ENCODE peak calls at places on chromosomes 7 and 10, in ten cellular contexts. One of them, this sample, is unnamed.

GRCh38 chr7:47474937-47475879 is 106.7 kb downstream of the TNS3 start:
- DNase-seq in activated CD4-positive, alpha-beta T cell treated with anti-CD3 and anti-CD28 coated beads, Interleukin-2, amount 50 U/mL, for 48 hours: peak
- DNase-seq in type B pancreatic cell: no peak
- DNase-seq in CD4-positive, alpha-beta memory T cell: no peak
- DNase-seq in Peyer's patch: peak
- DNase-seq in non-pigmented ciliary epithelial cell: peak
- DNase-seq in ELF-1: peak
- DNase-seq in M059J: peak
- DNase-seq in A172: peak
- DNase-seq in activated T-cell treated with anti-CD3 and anti-CD28 coated beads, Interleukin-2, amount 50 U/mL, for 72 hours: peak
- DNase-seq in this sample: peak

GRCh38 chr10:66215005-66215404 is 710.8 kb upstream of the LRRTM3 start:
- DNase-seq in activated CD4-positive, alpha-beta T cell treated with anti-CD3 and anti-CD28 coated beads, Interleukin-2, amount 50 U/mL, for 48 hours: peak
- DNase-seq in type B pancreatic cell: no peak
- DNase-seq in CD4-positive, alpha-beta memory T cell: no peak
- DNase-seq in Peyer's patch: no peak
- DNase-seq in non-pigmented ciliary epithelial cell: no peak
- DNase-seq in ELF-1: no peak
- DNase-seq in M059J: no peak
- DNase-seq in A172: no peak
- DNase-seq in activated T-cell treated with anti-CD3 and anti-CD28 coated beads, Interleukin-2, amount 50 U/mL, for 72 hours: no peak
- DNase-seq in this sample: no peak

GRCh38 chr10:5543628-5544027 is 18.9 kb downstream of the CALML3 start:
- DNase-seq in activated CD4-positive, alpha-beta T cell treated with anti-CD3 and anti-CD28 coated beads, Interleukin-2, amount 50 U/mL, for 48 hours: no peak
- DNase-seq in type B pancreatic cell: no peak
- DNase-seq in CD4-positive, alpha-beta memory T cell: no peak
- DNase-seq in Peyer's patch: no peak
- DNase-seq in non-pigmented ciliary epithelial cell: no peak
- DNase-seq in ELF-1: no peak
- DNase-seq in M059J: no peak
- DNase-seq in A172: no peak
- DNase-seq in activated T-cell treated with anti-CD3 and anti-CD28 coated beads, Interleukin-2, amount 50 U/mL, for 72 hours: no peak
- DNase-seq in this sample: no peak

GRCh38 chr10:77406764-77407430 is 230.7 kb downstream of the KCNMA1 start:
- DNase-seq in activated CD4-positive, alpha-beta T cell treated with anti-CD3 and anti-CD28 coated beads, Interleukin-2, amount 50 U/mL, for 48 hours: no peak
- DNase-seq in type B pancreatic cell: no peak
- DNase-seq in CD4-positive, alpha-beta memory T cell: no peak
- DNase-seq in Peyer's patch: no peak
- DNase-seq in non-pigmented ciliary epithelial cell: no peak
- DNase-seq in ELF-1: no peak
- DNase-seq in M059J: peak
- DNase-seq in A172: no peak
- DNase-seq in activated T-cell treated with anti-CD3 and anti-CD28 coated beads, Interleukin-2, amount 50 U/mL, for 72 hours: no peak
- DNase-seq in this sample: no peak

GRCh38 chr10:78706986-78707500 is 361.7 kb upstream of the ZMIZ1 start:
- DNase-seq in activated CD4-positive, alpha-beta T cell treated with anti-CD3 and anti-CD28 coated beads, Interleukin-2, amount 50 U/mL, for 48 hours: peak
- DNase-seq in type B pancreatic cell: no peak
- DNase-seq in CD4-positive, alpha-beta memory T cell: no peak
- DNase-seq in Peyer's patch: no peak
- DNase-seq in non-pigmented ciliary epithelial cell: no peak
- DNase-seq in ELF-1: no peak
- DNase-seq in M059J: no peak
- DNase-seq in A172: no peak
- DNase-seq in activated T-cell treated with anti-CD3 and anti-CD28 coated beads, Interleukin-2, amount 50 U/mL, for 72 hours: no peak
- DNase-seq in this sample: no peak

GRCh38 chr7:105209870-105210269 is 178.9 kb downstream of the SRPK2 start:
- DNase-seq in activated CD4-positive, alpha-beta T cell treated with anti-CD3 and anti-CD28 coated beads, Interleukin-2, amount 50 U/mL, for 48 hours: no peak
- DNase-seq in type B pancreatic cell: no peak
- DNase-seq in CD4-positive, alpha-beta memory T cell: peak
- DNase-seq in Peyer's patch: no peak
- DNase-seq in non-pigmented ciliary epithelial cell: no peak
- DNase-seq in ELF-1: no peak
- DNase-seq in M059J: no peak
- DNase-seq in A172: no peak
- DNase-seq in activated T-cell treated with anti-CD3 and anti-CD28 coated beads, Interleukin-2, amount 50 U/mL, for 72 hours: no peak
- DNase-seq in this sample: no peak

GRCh38 chr7:106346678-106347217 is 62.0 kb upstream of the NAMPT start:
- DNase-seq in activated CD4-positive, alpha-beta T cell treated with anti-CD3 and anti-CD28 coated beads, Interleukin-2, amount 50 U/mL, for 48 hours: no peak
- DNase-seq in type B pancreatic cell: no peak
- DNase-seq in CD4-positive, alpha-beta memory T cell: peak
- DNase-seq in Peyer's patch: no peak
- DNase-seq in non-pigmented ciliary epithelial cell: peak
- DNase-seq in ELF-1: no peak
- DNase-seq in M059J: peak
- DNase-seq in A172: peak
- DNase-seq in activated T-cell treated with anti-CD3 and anti-CD28 coated beads, Interleukin-2, amount 50 U/mL, for 72 hours: peak
- DNase-seq in this sample: peak

GRCh38 chr7:96720843-96721242 is 11.2 kb upstream of the SEM1 start:
- DNase-seq in activated CD4-positive, alpha-beta T cell treated with anti-CD3 and anti-CD28 coated beads, Interleukin-2, amount 50 U/mL, for 48 hours: no peak
- DNase-seq in type B pancreatic cell: no peak
- DNase-seq in CD4-positive, alpha-beta memory T cell: no peak
- DNase-seq in Peyer's patch: no peak
- DNase-seq in non-pigmented ciliary epithelial cell: no peak
- DNase-seq in ELF-1: no peak
- DNase-seq in M059J: peak
- DNase-seq in A172: no peak
- DNase-seq in activated T-cell treated with anti-CD3 and anti-CD28 coated beads, Interleukin-2, amount 50 U/mL, for 72 hours: no peak
- DNase-seq in this sample: no peak

GRCh38 chr10:43361532-43362190 is 9.8 kb upstream of the FXYD4 start:
- DNase-seq in activated CD4-positive, alpha-beta T cell treated with anti-CD3 and anti-CD28 coated beads, Interleukin-2, amount 50 U/mL, for 48 hours: peak
- DNase-seq in type B pancreatic cell: no peak
- DNase-seq in CD4-positive, alpha-beta memory T cell: no peak
- DNase-seq in Peyer's patch: no peak
- DNase-seq in non-pigmented ciliary epithelial cell: no peak
- DNase-seq in ELF-1: no peak
- DNase-seq in M059J: no peak
- DNase-seq in A172: no peak
- DNase-seq in activated T-cell treated with anti-CD3 and anti-CD28 coated beads, Interleukin-2, amount 50 U/mL, for 72 hours: peak
- DNase-seq in this sample: no peak

GRCh38 chr7:144018065-144018464 is 17.9 kb downstream of the OR6B1 start:
- DNase-seq in activated CD4-positive, alpha-beta T cell treated with anti-CD3 and anti-CD28 coated beads, Interleukin-2, amount 50 U/mL, for 48 hours: no peak
- DNase-seq in type B pancreatic cell: no peak
- DNase-seq in CD4-positive, alpha-beta memory T cell: no peak
- DNase-seq in Peyer's patch: no peak
- DNase-seq in non-pigmented ciliary epithelial cell: no peak
- DNase-seq in ELF-1: no peak
- DNase-seq in M059J: no peak
- DNase-seq in A172: no peak
- DNase-seq in activated T-cell treated with anti-CD3 and anti-CD28 coated beads, Interleukin-2, amount 50 U/mL, for 72 hours: no peak
- DNase-seq in this sample: no peak

GRCh38 chr10:3554121-3554522 is 230.9 kb downstream of the KLF6 start:
- DNase-seq in activated CD4-positive, alpha-beta T cell treated with anti-CD3 and anti-CD28 coated beads, Interleukin-2, amount 50 U/mL, for 48 hours: peak
- DNase-seq in type B pancreatic cell: no peak
- DNase-seq in CD4-positive, alpha-beta memory T cell: no peak
- DNase-seq in Peyer's patch: no peak
- DNase-seq in non-pigmented ciliary epithelial cell: no peak
- DNase-seq in ELF-1: no peak
- DNase-seq in M059J: no peak
- DNase-seq in A172: no peak
- DNase-seq in activated T-cell treated with anti-CD3 and anti-CD28 coated beads, Interleukin-2, amount 50 U/mL, for 72 hours: no peak
- DNase-seq in this sample: no peak

GRCh38 chr7:93298671-93299070 is 66.5 kb downstream of the VPS50 start:
- DNase-seq in activated CD4-positive, alpha-beta T cell treated with anti-CD3 and anti-CD28 coated beads, Interleukin-2, amount 50 U/mL, for 48 hours: no peak
- DNase-seq in type B pancreatic cell: no peak
- DNase-seq in CD4-positive, alpha-beta memory T cell: no peak
- DNase-seq in Peyer's patch: no peak
- DNase-seq in non-pigmented ciliary epithelial cell: peak
- DNase-seq in ELF-1: no peak
- DNase-seq in M059J: no peak
- DNase-seq in A172: no peak
- DNase-seq in activated T-cell treated with anti-CD3 and anti-CD28 coated beads, Interleukin-2, amount 50 U/mL, for 72 hours: no peak
- DNase-seq in this sample: no peak

GRCh38 chr10:110458583-110458920 is 39.2 kb upstream of the DUSP5 start:
- DNase-seq in activated CD4-positive, alpha-beta T cell treated with anti-CD3 and anti-CD28 coated beads, Interleukin-2, amount 50 U/mL, for 48 hours: no peak
- DNase-seq in type B pancreatic cell: no peak
- DNase-seq in CD4-positive, alpha-beta memory T cell: peak
- DNase-seq in Peyer's patch: peak
- DNase-seq in non-pigmented ciliary epithelial cell: no peak
- DNase-seq in ELF-1: no peak
- DNase-seq in M059J: no peak
- DNase-seq in A172: no peak
- DNase-seq in activated T-cell treated with anti-CD3 and anti-CD28 coated beads, Interleukin-2, amount 50 U/mL, for 72 hours: no peak
- DNase-seq in this sample: no peak

GRCh38 chr10:132980426-132981172 is 38.2 kb upstream of the CFAP46 start:
- DNase-seq in activated CD4-positive, alpha-beta T cell treated with anti-CD3 and anti-CD28 coated beads, Interleukin-2, amount 50 U/mL, for 48 hours: no peak
- DNase-seq in type B pancreatic cell: no peak
- DNase-seq in CD4-positive, alpha-beta memory T cell: no peak
- DNase-seq in Peyer's patch: no peak
- DNase-seq in non-pigmented ciliary epithelial cell: no peak
- DNase-seq in ELF-1: no peak
- DNase-seq in M059J: no peak
- DNase-seq in A172: no peak
- DNase-seq in activated T-cell treated with anti-CD3 and anti-CD28 coated beads, Interleukin-2, amount 50 U/mL, for 72 hours: no peak
- DNase-seq in this sample: no peak

GRCh38 chr10:47438857-47439474 is 44.9 kb downstream of the ANXA8 start:
- DNase-seq in activated CD4-positive, alpha-beta T cell treated with anti-CD3 and anti-CD28 coated beads, Interleukin-2, amount 50 U/mL, for 48 hours: no peak
- DNase-seq in type B pancreatic cell: no peak
- DNase-seq in CD4-positive, alpha-beta memory T cell: no peak
- DNase-seq in Peyer's patch: peak
- DNase-seq in non-pigmented ciliary epithelial cell: peak
- DNase-seq in ELF-1: peak
- DNase-seq in M059J: peak
- DNase-seq in A172: peak
- DNase-seq in activated T-cell treated with anti-CD3 and anti-CD28 coated beads, Interleukin-2, amount 50 U/mL, for 72 hours: no peak
- DNase-seq in this sample: peak

GRCh38 chr7:93728292-93728691 is 153.8 kb upstream of the CALCR start:
- DNase-seq in activated CD4-positive, alpha-beta T cell treated with anti-CD3 and anti-CD28 coated beads, Interleukin-2, amount 50 U/mL, for 48 hours: no peak
- DNase-seq in type B pancreatic cell: no peak
- DNase-seq in CD4-positive, alpha-beta memory T cell: no peak
- DNase-seq in Peyer's patch: no peak
- DNase-seq in non-pigmented ciliary epithelial cell: no peak
- DNase-seq in ELF-1: no peak
- DNase-seq in M059J: peak
- DNase-seq in A172: peak
- DNase-seq in activated T-cell treated with anti-CD3 and anti-CD28 coated beads, Interleukin-2, amount 50 U/mL, for 72 hours: no peak
- DNase-seq in this sample: no peak